ENCODE peak calls at places on chromosomes 7 and 10, in five cellular contexts. One of them, this sample, is unnamed.

GRCh38 chr7:44213872-44214595 is 13.3 kb downstream of the YKT6 start:
- DNase-seq in ovary: no peak
- DNase-seq in stomach: no peak
- DNase-seq in sigmoid colon: peak; percentile 53
- DNase-seq in HCT116: peak; percentile 36
- DNase-seq in this sample: peak; percentile 85

GRCh38 chr10:128001346-128001745 is 94.4 kb downstream of the PTPRE start:
- DNase-seq in sigmoid colon: peak; percentile 38
- DNase-seq in HCT116: no peak
- DNase-seq in stomach: no peak
- DNase-seq in ovary: no peak
- DNase-seq in this sample: no peak

GRCh38 chr7:34057956-34058355 is 152.6 kb downstream of the BMPER start:
- DNase-seq in sigmoid colon: no peak
- DNase-seq in ovary: no peak
- DNase-seq in HCT116: no peak
- DNase-seq in stomach: no peak
- DNase-seq in this sample: no peak

GRCh38 chr7:17302575-17303142 is 4.2 kb downstream of the AHR start:
- DNase-seq in ovary: no peak
- DNase-seq in stomach: no peak
- DNase-seq in HCT116: no peak
- DNase-seq in sigmoid colon: no peak
- DNase-seq in this sample: no peak

GRCh38 chr7:36357054-36357453 is 32.6 kb upstream of the ANLN start:
- DNase-seq in ovary: no peak
- DNase-seq in HCT116: no peak
- DNase-seq in stomach: peak; percentile 39
- DNase-seq in sigmoid colon: no peak
- DNase-seq in this sample: no peak

GRCh38 chr10:91541481-91541880 is 91.4 kb downstream of the PPP1R3C start:
- DNase-seq in stomach: no peak
- DNase-seq in HCT116: no peak
- DNase-seq in ovary: no peak
- DNase-seq in sigmoid colon: no peak
- DNase-seq in this sample: no peak

GRCh38 chr7:42237162-42237821 is at the start of gene GLI3:
- DNase-seq in HCT116: no peak
- DNase-seq in stomach: peak; percentile 58
- DNase-seq in sigmoid colon: peak; percentile 98
- DNase-seq in ovary: peak; percentile 92
- DNase-seq in this sample: peak; percentile 100

GRCh38 chr7:157610671-157611295 is 274.0 kb downstream of the DNAJB6 start:
- DNase-seq in sigmoid colon: no peak
- DNase-seq in stomach: no peak
- DNase-seq in ovary: no peak
- DNase-seq in HCT116: no peak
- DNase-seq in this sample: no peak

GRCh38 chr7:96657347-96658010 is 52.2 kb downstream of the SEM1 start:
- DNase-seq in sigmoid colon: no peak
- DNase-seq in stomach: no peak
- DNase-seq in HCT116: no peak
- DNase-seq in ovary: no peak
- DNase-seq in this sample: no peak

GRCh38 chr10:48464871-48465736 is 139.8 kb downstream of the ARHGAP22 start:
- DNase-seq in sigmoid colon: no peak
- DNase-seq in ovary: no peak
- DNase-seq in HCT116: no peak
- DNase-seq in stomach: peak; percentile 17
- DNase-seq in this sample: no peak

GRCh38 chr10:67792653-67793052 is 45.3 kb downstream of the DNAJC12 start:
- DNase-seq in sigmoid colon: no peak
- DNase-seq in stomach: no peak
- DNase-seq in ovary: no peak
- DNase-seq in HCT116: no peak
- DNase-seq in this sample: no peak

DNA sequence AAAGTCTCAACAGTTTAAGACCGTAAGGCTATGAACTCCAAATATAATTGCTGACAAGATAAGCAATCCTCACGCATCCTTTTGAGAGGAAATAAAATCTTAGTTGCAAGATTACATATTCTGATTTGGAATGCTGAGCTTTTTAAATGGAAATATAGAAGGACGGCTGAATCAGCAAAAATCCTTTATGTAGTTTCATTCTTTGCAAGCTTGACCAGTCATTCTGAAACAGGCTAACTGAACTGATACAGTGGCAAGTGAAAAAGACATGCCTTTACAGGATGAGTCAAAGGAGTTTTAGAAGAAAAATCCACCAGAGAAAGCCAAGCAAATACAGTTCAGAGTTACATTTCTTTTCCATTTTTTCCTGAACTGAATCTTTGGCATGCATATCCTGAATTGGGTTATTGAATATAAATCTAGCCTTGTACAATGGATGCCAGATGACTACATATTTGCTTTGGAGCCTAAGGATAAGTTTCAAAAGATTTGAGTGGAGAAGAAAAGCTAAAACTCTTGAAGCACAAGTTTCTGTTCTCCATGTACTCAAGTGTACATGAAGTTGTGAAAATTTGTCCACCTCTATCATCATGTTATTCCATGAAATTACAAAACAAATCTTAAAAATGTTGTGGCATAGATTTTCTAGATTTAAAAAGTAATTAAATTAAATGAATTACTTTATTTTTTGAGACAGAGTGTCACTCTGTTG is 4.4 kb downstream of the VIM start:
- DNase-seq in sigmoid colon: no peak
- DNase-seq in stomach: no peak
- DNase-seq in ovary: no peak
- DNase-seq in HCT116: no peak
- DNase-seq in this sample: no peak
- TF ChIP-seq POLR2A in sigmoid colon: no peak
- TF ChIP-seq POLR2A in stomach: no peak
- TF ChIP-seq POLR2A in ovary: peak; percentile 2
- TF ChIP-seq POLR2A in HCT116: no peak
- TF ChIP-seq POLR2A in this sample: no peak

GRCh38 chr10:576130-576465 is 113.4 kb downstream of the DIP2C start:
- DNase-seq in HCT116: no peak
- DNase-seq in sigmoid colon: no peak
- DNase-seq in ovary: no peak
- DNase-seq in stomach: no peak
- DNase-seq in this sample: no peak
- TF ChIP-seq POLR2A in HCT116: no peak
- TF ChIP-seq POLR2A in sigmoid colon: no peak
- TF ChIP-seq POLR2A in ovary: no peak
- TF ChIP-seq POLR2A in stomach: no peak
- TF ChIP-seq POLR2A in this sample: no peak

GRCh38 chr7:100673302-100673941 is at the start of gene GNB2:
- DNase-seq in stomach: peak; percentile 99
- DNase-seq in ovary: peak; percentile 100
- DNase-seq in sigmoid colon: peak; percentile 100
- DNase-seq in HCT116: peak; percentile 97
- DNase-seq in this sample: peak; percentile 95
- TF ChIP-seq POLR2A in stomach: no peak
- TF ChIP-seq POLR2A in ovary: peak; percentile 91
- TF ChIP-seq POLR2A in sigmoid colon: no peak
- TF ChIP-seq POLR2A in HCT116: peak; percentile 31
- TF ChIP-seq POLR2A in this sample: peak; percentile 19

GRCh38 chr10:92873029-92873428 is 24.7 kb downstream of the EXOC6 start:
- DNase-seq in ovary: no peak
- DNase-seq in HCT116: no peak
- DNase-seq in sigmoid colon: no peak
- DNase-seq in stomach: no peak
- DNase-seq in this sample: no peak
- TF ChIP-seq POLR2A in ovary: no peak
- TF ChIP-seq POLR2A in HCT116: no peak
- TF ChIP-seq POLR2A in sigmoid colon: no peak
- TF ChIP-seq POLR2A in stomach: no peak
- TF ChIP-seq POLR2A in this sample: no peak